ENCODE peak calls at places on chromosomes 11 and 22, in five cellular contexts. X is H1, T is K562, A is GM12878, J is HepG2. I is an unnamed sample.

GRCh38 chr22:22593964-22594656 is 35.0 kb upstream of the PRAME start:
- DNase-seq in X (no peak), T (peak; percentile 98), A (no peak), J (peak; percentile 27), I (no peak)

GRCh38 chr11:78282821-78283220 is 94.1 kb downstream of the USP35 start:
- DNase-seq in X (no peak), T (no peak), A (no peak), J (no peak), I (no peak)

GRCh38 chr11:126863294-126863997 is 137.1 kb downstream of the KIRREL3 start:
- DNase-seq in X (no peak), T (no peak), A (no peak), J (no peak), I (no peak)

GRCh38 chr11:116379185-116379828 is 393.5 kb downstream of the BUD13 start:
- DNase-seq in X (no peak), T (peak; percentile 31), A (no peak), J (peak; percentile 21), I (no peak)

GRCh38 chr11:106447631-106448191 is 370.2 kb downstream of the AASDHPPT start:
- DNase-seq in X (no peak), T (no peak), A (no peak), J (no peak), I (no peak)

GRCh38 chr11:116284930-116285329 is 487.9 kb downstream of the BUD13 start:
- DNase-seq in X (no peak), T (no peak), A (no peak), J (no peak), I (no peak)

GRCh38 chr22:31898406-31898805 is 45.9 kb upstream of the YWHAH start:
- DNase-seq in X (no peak), T (no peak), A (no peak), J (no peak), I (no peak)

GRCh38 chr11:48044577-48044976 is 64.2 kb downstream of the PTPRJ start:
- DNase-seq in X (no peak), T (no peak), A (no peak), J (no peak), I (no peak)

GRCh38 chr11:118924591-118925585 is 838 bp downstream of the BCL9L start:
- DNase-seq in X (no peak), T (peak; percentile 68), A (no peak), J (no peak), I (peak; percentile 49)

GRCh38 chr11:95067828-95068244 is 1.1 kb downstream of the SRSF8 start:
- DNase-seq in X (no peak), T (peak; percentile 68), A (no peak), J (no peak), I (no peak)

GRCh38 chr11:91158901-91159537 is 936.2 kb upstream of the CHORDC1 start:
- DNase-seq in X (no peak), T (no peak), A (no peak), J (no peak), I (no peak)

GRCh38 chr11:20048246-20048645 is 112.0 kb downstream of the DBX1 start:
- DNase-seq in X (no peak), T (no peak), A (no peak), J (no peak), I (no peak)

GRCh38 chr11:58024601-58025091 is 965 bp downstream of the OR9Q1 start:
- DNase-seq in X (no peak), T (no peak), A (no peak), J (no peak), I (no peak)

GRCh38 chr11:68509105-68509504 is 48.6 kb downstream of the PPP6R3 start:
- DNase-seq in X (no peak), T (no peak), A (no peak), J (no peak), I (no peak)

GRCh38 chr11:7418916-7419315 is 66.4 kb upstream of the OLFML1 start:
- DNase-seq in X (no peak), T (no peak), A (no peak), J (no peak), I (no peak)

GRCh38 chr11:76835928-76836612 is 24.6 kb upstream of the ACER3 start:
- DNase-seq in X (no peak), T (no peak), A (no peak), J (no peak), I (peak; percentile 64)

GRCh38 chr11:6646040-6646439 is 9.6 kb downstream of the DCHS1 start:
- DNase-seq in X (no peak), T (peak; percentile 51), A (no peak), J (no peak), I (no peak)

GRCh38 chr11:45737056-45737455 is 67.9 kb upstream of the SLC35C1 start:
- DNase-seq in X (no peak), T (no peak), A (no peak), J (no peak), I (no peak)

GRCh38 chr11:128343134-128343514 is 244.2 kb downstream of the ETS1 start:
- DNase-seq in X (no peak), T (no peak), A (no peak), J (no peak), I (no peak)

GRCh38 chr11:128349650-128350296 is 237.6 kb downstream of the ETS1 start:
- DNase-seq in X (no peak), T (no peak), A (no peak), J (no peak), I (no peak)

GRCh38 chr11:128345316-128345715 is 242.0 kb downstream of the ETS1 start:
- DNase-seq in X (no peak), T (no peak), A (no peak), J (no peak), I (no peak)

GRCh38 chr11:128343870-128344269 is 243.5 kb downstream of the ETS1 start:
- DNase-seq in X (no peak), T (no peak), A (no peak), J (no peak), I (no peak)

GRCh38 chr11:128346808-128347207 is 240.6 kb downstream of the ETS1 start:
- DNase-seq in X (no peak), T (no peak), A (no peak), J (no peak), I (no peak)
- TF ChIP-seq MAX in X (no peak), T (no peak), A (no peak), J (no peak), I (no peak)

GRCh38 chr11:13074714-13075464 is 65.8 kb downstream of the RASSF10 start:
- DNase-seq in X (no peak), T (no peak), A (no peak), J (no peak), I (no peak)

GRCh38 chr11:13068211-13068610 is 59.1 kb downstream of the RASSF10 start:
- DNase-seq in X (no peak), T (no peak), A (no peak), J (no peak), I (no peak)

GRCh38 chr11:13076961-13077360 is 67.8 kb downstream of the RASSF10 start:
- DNase-seq in X (no peak), T (no peak), A (no peak), J (no peak), I (no peak)

DNA sequence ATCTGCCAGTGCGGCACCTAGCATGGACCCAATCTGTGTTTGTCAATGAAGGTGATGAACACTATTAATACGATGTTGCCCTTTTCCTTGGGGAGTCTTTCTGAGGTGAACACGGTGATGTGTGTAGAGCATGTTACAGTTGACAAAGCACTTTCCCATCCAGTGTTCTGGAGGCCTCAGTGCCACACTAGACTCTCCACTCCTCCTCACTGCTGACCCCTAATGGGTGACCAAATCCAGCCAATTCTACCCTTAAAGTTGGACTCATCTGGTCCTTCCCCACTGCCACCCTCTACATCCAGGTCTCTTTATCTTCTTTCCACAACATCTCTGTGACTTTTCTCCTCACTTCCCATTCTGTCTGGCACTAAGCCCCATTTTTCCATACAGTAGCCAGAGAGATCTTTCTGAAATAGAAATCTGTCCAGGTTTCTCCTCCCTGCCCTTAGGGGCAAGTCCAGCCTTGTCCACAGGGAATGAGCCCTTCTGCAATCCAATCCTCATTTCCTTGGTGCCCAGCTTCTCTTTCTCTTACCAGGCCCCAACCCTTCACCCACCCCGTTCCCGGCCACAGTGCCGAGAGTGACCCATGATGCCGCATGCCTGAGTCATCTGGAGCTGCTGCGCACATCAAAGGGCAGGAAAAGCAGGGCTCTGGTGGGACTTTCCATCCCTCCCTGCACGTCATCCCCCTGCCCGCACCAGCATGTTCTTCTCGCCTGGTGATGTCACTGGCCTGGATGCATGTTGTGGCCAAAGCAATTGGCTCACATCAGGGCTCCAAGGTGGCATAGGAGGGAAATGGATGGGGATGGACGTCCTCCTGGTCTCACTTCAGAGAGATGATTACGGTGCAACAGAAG is 64.2 kb downstream of the RASSF10 start:
- DNase-seq in X (no peak), T (no peak), A (peak; percentile 23), J (peak; percentile 31), I (peak; percentile 91)
- TF ChIP-seq KDM1A in X (no peak), T (no peak), A (no peak), J (no peak), I (no peak)

GRCh38 chr11:130314184-130314748 is 451 bp downstream of the ZBTB44 start:
- DNase-seq in X (no peak), T (peak; percentile 79), A (no peak), J (peak; percentile 20), I (peak; percentile 29)

GRCh38 chr11:130313383-130314183 is 1.1 kb downstream of the ZBTB44 start:
- DNase-seq in X (no peak), T (peak; percentile 12), A (no peak), J (no peak), I (no peak)

GRCh38 chr11:130318031-130318673 is 3.4 kb upstream of the ZBTB44 start:
- DNase-seq in X (no peak), T (no peak), A (no peak), J (peak; percentile 41), I (no peak)

GRCh38 chr11:130314749-130315285 is at the start of gene ZBTB44:
- DNase-seq in X (no peak), T (peak; percentile 92), A (peak; percentile 74), J (peak; percentile 76), I (peak; percentile 63)

DNA sequence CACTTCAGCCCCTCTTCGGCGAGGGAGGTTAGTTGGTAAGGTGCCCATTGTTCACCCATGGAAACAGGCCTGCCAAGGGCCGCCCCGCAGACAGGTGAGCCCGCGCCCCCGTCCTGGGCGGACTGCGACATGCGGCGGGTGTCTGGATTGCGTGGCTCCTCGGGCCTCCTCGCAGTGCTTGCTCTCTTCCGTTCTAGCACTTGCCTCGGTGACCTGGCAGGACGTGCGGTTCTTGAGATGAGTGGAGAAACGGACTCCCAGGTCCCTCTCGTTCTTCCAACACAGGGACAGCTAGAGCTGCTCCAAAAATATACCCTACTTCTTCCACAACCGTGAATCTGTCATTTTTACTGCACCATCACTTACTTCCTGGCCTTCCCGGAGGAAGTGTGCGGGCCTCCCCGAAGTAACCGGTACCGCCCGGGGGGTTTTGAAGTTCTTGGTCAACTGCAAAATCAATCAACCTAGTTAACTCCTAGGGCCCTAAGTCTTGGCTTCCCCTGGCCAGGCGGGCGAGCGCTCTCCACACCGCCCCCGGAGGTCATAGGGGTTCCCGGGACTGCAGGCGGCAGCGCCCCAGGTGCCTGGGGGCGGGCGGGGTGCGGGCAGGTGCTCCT is 745 bp upstream of the ZBTB44 start:
- DNase-seq in X (no peak), T (no peak), A (no peak), J (no peak), I (no peak)
- TF ChIP-seq MAX in X (no peak), T (no peak), A (no peak), J (no peak), I (no peak)

GRCh38 chr22:40082184-40082583 is 87.4 kb downstream of the FAM83F start:
- DNase-seq in X (no peak), T (no peak), A (no peak), J (no peak), I (no peak)

GRCh38 chr22:40071720-40072119 is 77.0 kb downstream of the FAM83F start:
- DNase-seq in X (no peak), T (no peak), A (no peak), J (no peak), I (no peak)

GRCh38 chr22:40081662-40082061 is 86.9 kb downstream of the FAM83F start:
- DNase-seq in X (no peak), T (peak; percentile 28), A (no peak), J (no peak), I (no peak)

GRCh38 chr22:40077646-40078016 is 82.9 kb downstream of the FAM83F start:
- DNase-seq in X (no peak), T (no peak), A (no peak), J (no peak), I (no peak)

GRCh38 chr22:40076702-40077645 is 82.2 kb downstream of the FAM83F start:
- DNase-seq in X (no peak), T (peak; percentile 45), A (no peak), J (no peak), I (no peak)
- TF ChIP-seq KDM1A in X (no peak), T (no peak), A (no peak), J (no peak), I (no peak)

I was measured in A549.